ENCODE peak calls at places on chromosomes 4 and X, in five cellular contexts. One of them, this sample, is unnamed.

GRCh38 chr4:78002260-78002659 is 54.9 kb upstream of the FRAS1 start:
- DNase-seq in neuronal stem cell: no peak
- DNase-seq in fibroblast of lung: peak; percentile 81
- DNase-seq in Karpas-422: no peak
- DNase-seq in colonic mucosa: no peak
- DNase-seq in this sample: no peak

GRCh38 chr4:180767330-180767729 is 1475.9 kb upstream of the TENM3 start:
- DNase-seq in fibroblast of lung: no peak
- DNase-seq in neuronal stem cell: no peak
- DNase-seq in Karpas-422: no peak
- DNase-seq in colonic mucosa: no peak
- DNase-seq in this sample: no peak

GRCh38 chrX:18422325-18422724 is 3.1 kb upstream of the CDKL5 start:
- DNase-seq in fibroblast of lung: peak; percentile 84
- DNase-seq in colonic mucosa: no peak
- DNase-seq in Karpas-422: no peak
- DNase-seq in neuronal stem cell: no peak
- DNase-seq in this sample: no peak

GRCh38 chr4:48974979-48975640 is 11.0 kb upstream of the CWH43 start:
- DNase-seq in neuronal stem cell: no peak
- DNase-seq in colonic mucosa: no peak
- DNase-seq in fibroblast of lung: no peak
- DNase-seq in Karpas-422: no peak
- DNase-seq in this sample: no peak

GRCh38 chrX:126272795-126273497 is 106.9 kb upstream of the DCAF12L2 start:
- DNase-seq in colonic mucosa: no peak
- DNase-seq in neuronal stem cell: no peak
- DNase-seq in Karpas-422: no peak
- DNase-seq in fibroblast of lung: no peak
- DNase-seq in this sample: no peak

GRCh38 chrX:48531359-48531954 is 8.1 kb upstream of the TBC1D25 start:
- DNase-seq in fibroblast of lung: peak; percentile 85
- DNase-seq in colonic mucosa: no peak
- DNase-seq in Karpas-422: no peak
- DNase-seq in neuronal stem cell: no peak
- DNase-seq in this sample: no peak

GRCh38 chr4:111228874-111229273 is 606.0 kb upstream of the PITX2 start:
- DNase-seq in neuronal stem cell: no peak
- DNase-seq in fibroblast of lung: peak; percentile 69
- DNase-seq in Karpas-422: no peak
- DNase-seq in colonic mucosa: no peak
- DNase-seq in this sample: no peak

GRCh38 chrX:42028113-42028512 is 104.8 kb upstream of the CASK start:
- DNase-seq in fibroblast of lung: no peak
- DNase-seq in Karpas-422: no peak
- DNase-seq in neuronal stem cell: no peak
- DNase-seq in colonic mucosa: no peak
- DNase-seq in this sample: no peak

GRCh38 chrX:50343917-50344316 is 126.7 kb downstream of the DGKK start:
- DNase-seq in Karpas-422: no peak
- DNase-seq in fibroblast of lung: no peak
- DNase-seq in colonic mucosa: no peak
- DNase-seq in neuronal stem cell: no peak
- DNase-seq in this sample: no peak

GRCh38 chr4:80096175-80096850 is 23.3 kb upstream of the ANTXR2 start:
- DNase-seq in neuronal stem cell: no peak
- DNase-seq in colonic mucosa: no peak
- DNase-seq in fibroblast of lung: peak; percentile 17
- DNase-seq in Karpas-422: no peak
- DNase-seq in this sample: no peak

GRCh38 chr4:121728066-121728465 is 31.3 kb upstream of the ANXA5 start:
- DNase-seq in neuronal stem cell: no peak
- DNase-seq in Karpas-422: no peak
- DNase-seq in colonic mucosa: no peak
- DNase-seq in fibroblast of lung: peak; percentile 91
- DNase-seq in this sample: no peak

GRCh38 chr4:64360664-64361398 is 48.4 kb downstream of the TECRL start:
- DNase-seq in colonic mucosa: no peak
- DNase-seq in Karpas-422: no peak
- DNase-seq in fibroblast of lung: no peak
- DNase-seq in neuronal stem cell: no peak
- DNase-seq in this sample: no peak

GRCh38 chr4:154004859-154005520 is 216.1 kb upstream of the SFRP2 start:
- DNase-seq in Karpas-422: no peak
- DNase-seq in neuronal stem cell: no peak
- DNase-seq in colonic mucosa: no peak
- DNase-seq in fibroblast of lung: peak; percentile 62
- DNase-seq in this sample: no peak

GRCh38 chr4:148214529-148215166 is 227.6 kb downstream of the NR3C2 start:
- DNase-seq in fibroblast of lung: peak; percentile 2
- DNase-seq in colonic mucosa: no peak
- DNase-seq in Karpas-422: no peak
- DNase-seq in neuronal stem cell: no peak
- DNase-seq in this sample: no peak

GRCh38 chr4:148211533-148211932 is 230.7 kb downstream of the NR3C2 start:
- DNase-seq in neuronal stem cell: no peak
- DNase-seq in colonic mucosa: no peak
- DNase-seq in fibroblast of lung: no peak
- DNase-seq in Karpas-422: no peak
- DNase-seq in this sample: no peak

GRCh38 chr4:148216866-148217814 is 225.1 kb downstream of the NR3C2 start:
- DNase-seq in Karpas-422: no peak
- DNase-seq in colonic mucosa: no peak
- DNase-seq in fibroblast of lung: peak; percentile 34
- DNase-seq in neuronal stem cell: no peak
- DNase-seq in this sample: no peak

GRCh38 chr4:148215202-148215601 is 227.0 kb downstream of the NR3C2 start:
- DNase-seq in neuronal stem cell: no peak
- DNase-seq in fibroblast of lung: no peak
- DNase-seq in Karpas-422: no peak
- DNase-seq in colonic mucosa: no peak
- DNase-seq in this sample: no peak

DNA sequence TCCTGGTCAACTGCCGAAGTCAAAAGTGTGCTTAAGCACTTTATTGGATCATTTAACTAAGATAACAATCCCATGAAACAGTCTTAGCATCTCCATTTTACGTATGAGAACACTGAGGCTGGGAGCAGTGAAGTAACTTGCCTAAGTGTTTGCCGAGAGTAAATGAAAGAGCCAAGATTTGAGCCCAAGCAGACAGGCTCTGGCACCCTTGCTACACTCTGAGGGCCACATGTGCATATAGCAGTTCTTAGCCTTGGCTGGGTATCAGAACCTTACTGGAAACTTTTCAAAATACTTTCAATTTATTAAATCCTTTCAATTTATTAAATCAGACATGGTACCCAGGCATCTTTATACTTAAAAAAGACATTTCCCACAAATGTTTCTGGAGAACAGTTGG is 225.9 kb downstream of the NR3C2 start:
- DNase-seq in colonic mucosa: no peak
- DNase-seq in Karpas-422: no peak
- DNase-seq in neuronal stem cell: no peak
- DNase-seq in fibroblast of lung: no peak
- DNase-seq in this sample: no peak
- H3K4me3 ChIP-seq in colonic mucosa: no peak overlapping the region
- H3K4me3 ChIP-seq in Karpas-422: no peak overlapping the region
- H3K4me3 ChIP-seq in neuronal stem cell: no peak overlapping the region
- H3K4me3 ChIP-seq in fibroblast of lung: no peak overlapping the region
- H3K4me3 ChIP-seq in this sample: peak overlapping the region; percentile 44

DNA sequence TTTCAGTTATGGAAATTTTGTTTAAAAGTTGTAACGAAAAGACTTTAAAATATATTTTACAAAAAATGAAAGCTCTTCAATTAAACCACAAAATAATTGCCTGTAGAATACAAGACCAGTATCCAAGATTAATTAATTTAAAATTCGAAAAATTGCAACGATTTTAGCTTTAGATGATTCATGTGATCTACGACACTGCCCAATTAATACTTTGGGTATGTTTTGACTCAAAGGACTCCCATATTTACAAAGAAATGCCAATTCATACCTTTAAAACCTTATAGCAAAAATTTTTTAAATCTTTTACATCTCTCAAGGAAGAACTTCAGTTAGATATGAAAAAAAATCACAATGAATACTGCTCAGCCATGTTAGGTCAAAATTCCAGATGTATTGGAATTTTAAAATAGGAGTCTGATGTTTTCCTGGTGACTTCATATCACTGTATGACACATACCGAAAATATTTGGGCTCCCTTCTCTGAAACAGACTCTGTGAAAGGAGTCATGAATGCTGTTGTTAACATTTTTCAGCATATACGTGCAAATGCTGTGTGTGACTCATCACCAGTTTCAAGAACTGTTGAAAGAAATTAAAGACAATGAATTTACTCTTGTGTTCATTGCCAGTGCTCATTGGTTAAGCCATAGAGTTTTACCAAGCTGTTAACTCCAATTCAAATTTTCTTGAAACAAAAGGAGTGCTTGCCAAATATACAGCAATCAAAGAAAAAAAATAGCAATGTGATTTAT is 13.8 kb upstream of the SMS start:
- DNase-seq in colonic mucosa: no peak
- DNase-seq in fibroblast of lung: peak; percentile 97
- DNase-seq in Karpas-422: no peak
- DNase-seq in neuronal stem cell: no peak
- DNase-seq in this sample: no peak
- H3K4me3 ChIP-seq in colonic mucosa: no peak overlapping the region
- H3K4me3 ChIP-seq in fibroblast of lung: peak overlapping the region; percentile 39
- H3K4me3 ChIP-seq in Karpas-422: no peak overlapping the region
- H3K4me3 ChIP-seq in neuronal stem cell: no peak overlapping the region
- H3K4me3 ChIP-seq in this sample: peak overlapping the region; percentile 66

DNA sequence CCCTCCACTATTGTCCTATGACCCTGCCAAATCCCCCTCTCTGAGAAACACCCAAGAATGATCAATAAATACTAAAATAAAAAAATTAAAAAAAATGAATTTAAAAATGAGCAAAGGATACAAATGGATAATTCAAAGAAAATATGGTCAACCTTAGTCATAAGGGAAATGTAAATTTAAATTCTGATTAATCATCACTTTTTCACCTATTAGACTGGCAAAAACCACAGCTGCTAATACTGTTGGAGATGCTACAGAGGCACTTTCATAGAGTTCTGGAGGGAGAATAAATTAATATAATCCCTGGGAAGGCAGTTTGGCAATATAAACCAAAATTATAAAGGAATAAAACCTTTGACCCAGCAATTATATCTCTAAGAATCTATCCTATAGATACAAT is 50.3 kb downstream of the LRBA start:
- DNase-seq in colonic mucosa: no peak
- DNase-seq in Karpas-422: no peak
- DNase-seq in fibroblast of lung: no peak
- DNase-seq in neuronal stem cell: no peak
- DNase-seq in this sample: no peak
- H3K4me3 ChIP-seq in colonic mucosa: no peak overlapping the region
- H3K4me3 ChIP-seq in Karpas-422: no peak overlapping the region
- H3K4me3 ChIP-seq in fibroblast of lung: no peak overlapping the region
- H3K4me3 ChIP-seq in neuronal stem cell: no peak overlapping the region
- H3K4me3 ChIP-seq in this sample: no peak overlapping the region

GRCh38 chr4:104491396-104491821 is 3.3 kb downstream of the CXXC4 start:
- DNase-seq in fibroblast of lung: peak; percentile 50
- DNase-seq in colonic mucosa: peak; percentile 47
- DNase-seq in neuronal stem cell: peak; percentile 69
- DNase-seq in Karpas-422: peak; percentile 49
- DNase-seq in this sample: no peak

GRCh38 chr4:104494822-104495559 is at the start of gene CXXC4:
- DNase-seq in neuronal stem cell: peak; percentile 96
- DNase-seq in colonic mucosa: peak; percentile 67
- DNase-seq in Karpas-422: no peak
- DNase-seq in fibroblast of lung: peak; percentile 80
- DNase-seq in this sample: no peak

GRCh38 chr4:104491826-104492771 is 2.6 kb downstream of the CXXC4 start:
- DNase-seq in neuronal stem cell: peak; percentile 61
- DNase-seq in colonic mucosa: peak; percentile 23
- DNase-seq in fibroblast of lung: peak; percentile 41
- DNase-seq in Karpas-422: no peak
- DNase-seq in this sample: no peak

GRCh38 chr4:104493071-104493831 is 1.4 kb downstream of the CXXC4 start:
- DNase-seq in fibroblast of lung: no peak
- DNase-seq in neuronal stem cell: no peak
- DNase-seq in Karpas-422: no peak
- DNase-seq in colonic mucosa: no peak
- DNase-seq in this sample: no peak

DNA sequence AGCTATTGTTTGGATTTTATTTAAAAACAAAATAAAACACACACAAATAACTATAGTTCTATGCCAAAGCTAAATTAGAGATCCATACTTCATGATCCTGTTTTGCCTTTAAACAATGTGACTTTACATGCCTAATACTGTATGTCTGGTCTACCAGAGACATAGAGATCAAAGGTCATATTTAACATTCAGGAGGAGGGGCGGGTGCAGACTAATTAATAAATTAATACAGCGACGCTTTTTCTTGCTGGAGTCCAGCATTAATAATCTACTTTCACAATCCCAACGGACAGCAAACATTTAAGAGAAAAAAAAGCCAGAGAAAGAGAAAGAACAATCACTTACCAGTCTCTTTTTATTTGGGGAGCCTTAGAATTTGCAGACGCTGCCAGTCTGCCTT is 533 bp downstream of the CXXC4 start:
- DNase-seq in colonic mucosa: no peak
- DNase-seq in fibroblast of lung: no peak
- DNase-seq in Karpas-422: no peak
- DNase-seq in neuronal stem cell: no peak
- DNase-seq in this sample: no peak
- H3K4me3 ChIP-seq in colonic mucosa: peak overlapping the region; percentile 40
- H3K4me3 ChIP-seq in fibroblast of lung: peak overlapping the region; percentile 64
- H3K4me3 ChIP-seq in Karpas-422: no peak overlapping the region
- H3K4me3 ChIP-seq in neuronal stem cell: peak overlapping the region; percentile 61
- H3K4me3 ChIP-seq in this sample: peak overlapping the region; percentile 84

GRCh38 chr4:71944956-71945355 is 86.8 kb upstream of the NPFFR2 start:
- DNase-seq in colonic mucosa: no peak
- DNase-seq in fibroblast of lung: peak; percentile 55
- DNase-seq in neuronal stem cell: no peak
- DNase-seq in Karpas-422: no peak
- DNase-seq in this sample: no peak
- H3K4me3 ChIP-seq in colonic mucosa: no peak overlapping the region
- H3K4me3 ChIP-seq in fibroblast of lung: no peak overlapping the region
- H3K4me3 ChIP-seq in neuronal stem cell: no peak overlapping the region
- H3K4me3 ChIP-seq in Karpas-422: no peak overlapping the region
- H3K4me3 ChIP-seq in this sample: no peak overlapping the region

DNA sequence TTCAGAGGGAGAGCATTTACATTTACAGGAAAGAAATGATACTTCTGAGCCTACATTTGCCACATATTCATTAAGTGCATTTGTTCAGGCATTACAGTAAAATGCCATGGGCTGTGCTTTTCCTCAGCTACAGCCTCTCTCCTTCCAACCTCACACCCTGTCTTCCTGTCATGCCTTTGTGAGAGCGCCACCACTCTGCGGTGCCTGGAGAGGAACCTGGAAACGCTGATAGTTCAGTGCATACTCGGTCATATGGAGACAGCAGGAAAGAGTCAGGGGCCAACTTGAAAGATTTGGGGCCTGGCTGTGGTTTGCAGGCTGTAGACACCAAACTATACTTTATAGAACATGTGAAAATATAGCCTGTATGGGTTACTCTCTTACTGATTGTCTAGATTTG is 40.5 kb downstream of the NFKB1 start:
- DNase-seq in fibroblast of lung: no peak
- DNase-seq in Karpas-422: no peak
- DNase-seq in neuronal stem cell: no peak
- DNase-seq in colonic mucosa: peak; percentile 23
- DNase-seq in this sample: no peak
- H3K4me3 ChIP-seq in fibroblast of lung: no peak overlapping the region
- H3K4me3 ChIP-seq in Karpas-422: no peak overlapping the region
- H3K4me3 ChIP-seq in neuronal stem cell: no peak overlapping the region
- H3K4me3 ChIP-seq in colonic mucosa: no peak overlapping the region
- H3K4me3 ChIP-seq in this sample: no peak overlapping the region